ENCODE peak calls at places on chromosomes 5 and 9, in five cellular contexts. A is stimulated activated naive B cell treated with anti-CD40 and anti-IgM and Interleukin-4, amounts not matched to agents 10 μg/mL and 1 μg/mL and 100 μg/mL, for 72 hours; W is AML-193; C is GM20000; J is T-cell. I is an unnamed sample.

GRCh38 chr9:135624282-135624681 is 15.1 kb downstream of the GLT6D1 start:
- DNase-seq in W (no peak), A (no peak), J (no peak), C (no peak), I (no peak)

GRCh38 chr5:39164016-39164415 is 55.3 kb downstream of the FYB1 start:
- DNase-seq in A (no peak), C (no peak), J (peak; percentile 41), W (no peak), I (no peak)

GRCh38 chr5:72064801-72065570 is 42.3 kb upstream of the MAP1B start:
- DNase-seq in C (no peak), J (no peak), A (no peak), W (no peak), I (no peak)

GRCh38 chr9:136901516-136902258 is 15.4 kb downstream of the TRAF2 start:
- DNase-seq in J (peak; percentile 70), A (peak; percentile 56), C (peak; percentile 88), W (no peak), I (no peak)

GRCh38 chr9:90458485-90458884 is 184.1 kb downstream of the DIRAS2 start:
- DNase-seq in C (no peak), W (no peak), J (no peak), A (no peak), I (no peak)

GRCh38 chr5:6504677-6505414 is 56.2 kb downstream of the UBE2QL1 start:
- DNase-seq in W (no peak), A (no peak), J (no peak), C (no peak), I (no peak)

GRCh38 chr5:14057289-14057688 is 85.9 kb upstream of the TRIO start:
- DNase-seq in W (no peak), C (no peak), J (no peak), A (no peak), I (no peak)

GRCh38 chr9:110399983-110400382 is 62.3 kb upstream of the TXNDC8 start:
- DNase-seq in C (no peak), J (no peak), A (no peak), W (no peak), I (no peak)

GRCh38 chr9:131633491-131634031 is 88.2 kb downstream of the PRRT1B start:
- DNase-seq in A (no peak), C (no peak), W (no peak), J (no peak), I (no peak)

GRCh38 chr9:18238752-18239151 is 235.2 kb upstream of the ADAMTSL1 start:
- DNase-seq in W (no peak), A (no peak), C (no peak), J (no peak), I (no peak)

GRCh38 chr9:15205632-15206243 is 101.3 kb downstream of the TTC39B start:
- DNase-seq in C (no peak), J (no peak), A (no peak), W (no peak), I (no peak)

GRCh38 chr5:112161392-112161748 is 257.7 kb downstream of the EPB41L4A start:
- DNase-seq in W (no peak), A (no peak), C (no peak), J (no peak), I (no peak)

I was measured in dorsolateral prefrontal cortex.